ENCODE peak calls at places on chromosomes 2 and 18, in seven cellular contexts. One of them, this sample, is unnamed.

GRCh38 chr2:17326717-17327116 is 191.5 kb downstream of the RAD51AP2 start:
- DNase-seq in Peyer's patch: no peak
- DNase-seq in spleen: no peak
- DNase-seq in breast epithelium: no peak
- DNase-seq in HFF-Myc: no peak
- DNase-seq in brain microvascular endothelial cell: no peak
- DNase-seq in HCT116: no peak
- DNase-seq in this sample: no peak

GRCh38 chr2:241009601-241010530 is 11.4 kb downstream of the SNED1 start:
- DNase-seq in Peyer's patch: peak; percentile 17
- DNase-seq in spleen: peak; percentile 80
- DNase-seq in breast epithelium: peak; percentile 74
- DNase-seq in HFF-Myc: peak; percentile 71
- DNase-seq in brain microvascular endothelial cell: peak; percentile 35
- DNase-seq in HCT116: no peak
- DNase-seq in this sample: no peak

GRCh38 chr18:49164738-49165137 is 214.0 kb upstream of the SMAD7 start:
- DNase-seq in Peyer's patch: no peak
- DNase-seq in spleen: no peak
- DNase-seq in breast epithelium: no peak
- DNase-seq in HFF-Myc: no peak
- DNase-seq in brain microvascular endothelial cell: no peak
- DNase-seq in HCT116: no peak
- DNase-seq in this sample: no peak

GRCh38 chr2:64141711-64142405 is 2.4 kb downstream of the PELI1 start:
- DNase-seq in Peyer's patch: no peak
- DNase-seq in spleen: no peak
- DNase-seq in breast epithelium: no peak
- DNase-seq in HFF-Myc: no peak
- DNase-seq in brain microvascular endothelial cell: peak; percentile 6
- DNase-seq in HCT116: no peak
- DNase-seq in this sample: no peak

GRCh38 chr18:22347624-22348511 is 69.8 kb downstream of the CTAGE1 start:
- DNase-seq in Peyer's patch: no peak
- DNase-seq in spleen: no peak
- DNase-seq in breast epithelium: no peak
- DNase-seq in HFF-Myc: no peak
- DNase-seq in brain microvascular endothelial cell: peak; percentile 15
- DNase-seq in HCT116: no peak
- DNase-seq in this sample: peak; percentile 51

GRCh38 chr2:239298126-239298804 is 102.6 kb downstream of the HDAC4 start:
- DNase-seq in Peyer's patch: peak; percentile 69
- DNase-seq in spleen: peak; percentile 79
- DNase-seq in breast epithelium: no peak
- DNase-seq in HFF-Myc: no peak
- DNase-seq in brain microvascular endothelial cell: no peak
- DNase-seq in HCT116: no peak
- DNase-seq in this sample: no peak

GRCh38 chr18:36333418-36333817 is 35.9 kb downstream of the FHOD3 start:
- DNase-seq in Peyer's patch: no peak
- DNase-seq in spleen: no peak
- DNase-seq in breast epithelium: no peak
- DNase-seq in HFF-Myc: peak; percentile 69
- DNase-seq in brain microvascular endothelial cell: no peak
- DNase-seq in HCT116: no peak
- DNase-seq in this sample: no peak

GRCh38 chr18:79911871-79912270 is 39.6 kb downstream of the SLC66A2 start:
- DNase-seq in Peyer's patch: no peak
- DNase-seq in spleen: peak; percentile 39
- DNase-seq in breast epithelium: no peak
- DNase-seq in HFF-Myc: no peak
- DNase-seq in brain microvascular endothelial cell: no peak
- DNase-seq in HCT116: no peak
- DNase-seq in this sample: no peak

GRCh38 chr2:119702918-119703401 is 24.0 kb downstream of the TMEM177 start:
- DNase-seq in Peyer's patch: peak; percentile 58
- DNase-seq in spleen: peak; percentile 93
- DNase-seq in breast epithelium: peak; percentile 29
- DNase-seq in HFF-Myc: peak; percentile 17
- DNase-seq in brain microvascular endothelial cell: peak; percentile 41
- DNase-seq in HCT116: peak; percentile 58
- DNase-seq in this sample: peak; percentile 62

GRCh38 chr2:229914182-229914581 is 7.6 kb downstream of the TRIP12 start:
- DNase-seq in Peyer's patch: no peak
- DNase-seq in spleen: no peak
- DNase-seq in breast epithelium: no peak
- DNase-seq in HFF-Myc: no peak
- DNase-seq in brain microvascular endothelial cell: no peak
- DNase-seq in HCT116: no peak
- DNase-seq in this sample: no peak

GRCh38 chr2:136005462-136006205 is 20.2 kb upstream of the DARS1 start:
- DNase-seq in Peyer's patch: no peak
- DNase-seq in spleen: no peak
- DNase-seq in breast epithelium: no peak
- DNase-seq in HFF-Myc: no peak
- DNase-seq in brain microvascular endothelial cell: no peak
- DNase-seq in HCT116: no peak
- DNase-seq in this sample: no peak

GRCh38 chr2:134283701-134284100 is 29.8 kb downstream of the MGAT5 start:
- DNase-seq in Peyer's patch: no peak
- DNase-seq in spleen: no peak
- DNase-seq in breast epithelium: no peak
- DNase-seq in HFF-Myc: no peak
- DNase-seq in brain microvascular endothelial cell: no peak
- DNase-seq in HCT116: no peak
- DNase-seq in this sample: no peak

GRCh38 chr2:134280726-134281125 is 26.9 kb downstream of the MGAT5 start:
- DNase-seq in Peyer's patch: no peak
- DNase-seq in spleen: no peak
- DNase-seq in breast epithelium: no peak
- DNase-seq in HFF-Myc: no peak
- DNase-seq in brain microvascular endothelial cell: no peak
- DNase-seq in HCT116: no peak
- DNase-seq in this sample: no peak

GRCh38 chr2:134280231-134280630 is 26.4 kb downstream of the MGAT5 start:
- DNase-seq in Peyer's patch: no peak
- DNase-seq in spleen: no peak
- DNase-seq in breast epithelium: no peak
- DNase-seq in HFF-Myc: no peak
- DNase-seq in brain microvascular endothelial cell: no peak
- DNase-seq in HCT116: no peak
- DNase-seq in this sample: no peak

GRCh38 chr2:134282638-134283400 is 28.9 kb downstream of the MGAT5 start:
- DNase-seq in Peyer's patch: peak; percentile 53
- DNase-seq in spleen: no peak
- DNase-seq in breast epithelium: no peak
- DNase-seq in HFF-Myc: no peak
- DNase-seq in brain microvascular endothelial cell: no peak
- DNase-seq in HCT116: no peak
- DNase-seq in this sample: no peak

GRCh38 chr2:134281815-134282419 is 28.0 kb downstream of the MGAT5 start:
- DNase-seq in Peyer's patch: no peak
- DNase-seq in spleen: no peak
- DNase-seq in breast epithelium: no peak
- DNase-seq in HFF-Myc: no peak
- DNase-seq in brain microvascular endothelial cell: no peak
- DNase-seq in HCT116: no peak
- DNase-seq in this sample: no peak
- H3K4me3 ChIP-seq in Peyer's patch: no peak overlapping the region
- H3K4me3 ChIP-seq in spleen: no peak overlapping the region
- H3K4me3 ChIP-seq in breast epithelium: no peak overlapping the region
- H3K4me3 ChIP-seq in HFF-Myc: no peak overlapping the region
- H3K4me3 ChIP-seq in brain microvascular endothelial cell: no peak overlapping the region
- H3K4me3 ChIP-seq in HCT116: no peak overlapping the region
- H3K4me3 ChIP-seq in this sample: no peak overlapping the region

GRCh38 chr2:176117162-176117822 is 714 bp downstream of the HOXD10 start:
- DNase-seq in Peyer's patch: no peak
- DNase-seq in spleen: no peak
- DNase-seq in breast epithelium: no peak
- DNase-seq in HFF-Myc: no peak
- DNase-seq in brain microvascular endothelial cell: no peak
- DNase-seq in HCT116: no peak
- DNase-seq in this sample: no peak

GRCh38 chr2:176115883-176116813 is at the start of gene HOXD10:
- DNase-seq in Peyer's patch: no peak
- DNase-seq in spleen: peak; percentile 75
- DNase-seq in breast epithelium: no peak
- DNase-seq in HFF-Myc: no peak
- DNase-seq in brain microvascular endothelial cell: no peak
- DNase-seq in HCT116: no peak
- DNase-seq in this sample: peak; percentile 48

GRCh38 chr2:176117823-176118376 is 1.3 kb downstream of the HOXD10 start:
- DNase-seq in Peyer's patch: no peak
- DNase-seq in spleen: no peak
- DNase-seq in breast epithelium: no peak
- DNase-seq in HFF-Myc: no peak
- DNase-seq in brain microvascular endothelial cell: no peak
- DNase-seq in HCT116: no peak
- DNase-seq in this sample: no peak

GRCh38 chr2:176120369-176121307 is 1.9 kb upstream of the HOXD9 start:
- DNase-seq in Peyer's patch: no peak
- DNase-seq in spleen: no peak
- DNase-seq in breast epithelium: no peak
- DNase-seq in HFF-Myc: no peak
- DNase-seq in brain microvascular endothelial cell: no peak
- DNase-seq in HCT116: no peak
- DNase-seq in this sample: no peak

GRCh38 chr2:176118606-176119370 is 2.2 kb downstream of the HOXD10 start:
- DNase-seq in Peyer's patch: no peak
- DNase-seq in spleen: no peak
- DNase-seq in breast epithelium: no peak
- DNase-seq in HFF-Myc: no peak
- DNase-seq in brain microvascular endothelial cell: no peak
- DNase-seq in HCT116: peak; percentile 69
- DNase-seq in this sample: no peak
- TF ChIP-seq CTCF in Peyer's patch: no peak
- TF ChIP-seq CTCF in spleen: peak; percentile 27
- TF ChIP-seq CTCF in breast epithelium: no peak
- TF ChIP-seq CTCF in HFF-Myc: peak; percentile 40
- TF ChIP-seq CTCF in brain microvascular endothelial cell: peak; percentile 41
- TF ChIP-seq CTCF in HCT116: peak; percentile 59
- TF ChIP-seq CTCF in this sample: peak; percentile 36

GRCh38 chr2:121429119-121429903 is 101.4 kb upstream of the RNU4ATAC start:
- DNase-seq in Peyer's patch: no peak
- DNase-seq in spleen: no peak
- DNase-seq in breast epithelium: no peak
- DNase-seq in HFF-Myc: peak; percentile 4
- DNase-seq in brain microvascular endothelial cell: peak; percentile 14
- DNase-seq in HCT116: no peak
- DNase-seq in this sample: no peak
- H3K4me3 ChIP-seq in Peyer's patch: no peak overlapping the region
- H3K4me3 ChIP-seq in spleen: no peak overlapping the region
- H3K4me3 ChIP-seq in breast epithelium: no peak overlapping the region
- H3K4me3 ChIP-seq in HFF-Myc: no peak overlapping the region
- H3K4me3 ChIP-seq in brain microvascular endothelial cell: no peak overlapping the region
- H3K4me3 ChIP-seq in HCT116: no peak overlapping the region
- H3K4me3 ChIP-seq in this sample: no peak overlapping the region

DNA sequence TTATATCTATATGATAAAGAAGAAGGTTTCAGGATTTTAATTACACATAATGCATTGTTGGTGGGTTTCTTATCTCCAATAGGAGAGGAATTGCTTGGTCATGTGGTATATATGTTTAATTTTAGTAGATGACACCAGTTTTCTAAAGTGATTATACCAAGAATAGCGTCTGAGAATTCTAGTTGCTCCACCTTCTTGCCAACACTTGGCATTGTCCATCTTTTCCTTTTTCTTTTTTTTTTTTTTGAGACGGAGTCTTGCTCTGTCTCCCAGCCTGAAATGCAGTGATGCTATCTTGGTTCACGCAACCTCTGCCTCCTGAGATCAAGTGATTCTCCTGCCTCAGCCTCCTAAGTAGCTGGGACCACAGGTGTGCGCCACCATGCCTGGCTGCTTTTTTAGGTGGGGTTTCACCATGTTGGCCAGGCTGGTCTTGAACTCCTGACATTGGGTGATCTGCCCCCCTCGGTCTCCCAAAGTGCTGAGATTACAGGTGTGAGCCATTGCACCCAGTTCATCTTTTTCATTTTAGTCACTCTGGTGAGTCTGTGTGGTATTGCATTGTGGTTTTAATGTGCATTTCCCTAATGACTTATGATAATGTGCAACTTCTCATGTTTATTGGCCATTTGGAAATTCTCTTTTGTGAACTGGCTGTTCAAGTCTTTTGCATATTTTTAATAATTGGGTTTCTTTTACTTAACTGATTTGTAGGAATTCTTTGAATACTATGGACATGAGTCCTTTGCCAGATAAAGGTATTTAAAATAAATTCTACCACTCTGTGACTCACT is 37.3 kb upstream of the ZNF512 start:
- DNase-seq in Peyer's patch: no peak
- DNase-seq in spleen: no peak
- DNase-seq in breast epithelium: no peak
- DNase-seq in HFF-Myc: no peak
- DNase-seq in brain microvascular endothelial cell: no peak
- DNase-seq in HCT116: no peak
- DNase-seq in this sample: no peak
- TF ChIP-seq CTCF in Peyer's patch: no peak
- TF ChIP-seq CTCF in spleen: no peak
- TF ChIP-seq CTCF in breast epithelium: no peak
- TF ChIP-seq CTCF in HFF-Myc: no peak
- TF ChIP-seq CTCF in brain microvascular endothelial cell: no peak
- TF ChIP-seq CTCF in HCT116: no peak
- TF ChIP-seq CTCF in this sample: no peak

DNA sequence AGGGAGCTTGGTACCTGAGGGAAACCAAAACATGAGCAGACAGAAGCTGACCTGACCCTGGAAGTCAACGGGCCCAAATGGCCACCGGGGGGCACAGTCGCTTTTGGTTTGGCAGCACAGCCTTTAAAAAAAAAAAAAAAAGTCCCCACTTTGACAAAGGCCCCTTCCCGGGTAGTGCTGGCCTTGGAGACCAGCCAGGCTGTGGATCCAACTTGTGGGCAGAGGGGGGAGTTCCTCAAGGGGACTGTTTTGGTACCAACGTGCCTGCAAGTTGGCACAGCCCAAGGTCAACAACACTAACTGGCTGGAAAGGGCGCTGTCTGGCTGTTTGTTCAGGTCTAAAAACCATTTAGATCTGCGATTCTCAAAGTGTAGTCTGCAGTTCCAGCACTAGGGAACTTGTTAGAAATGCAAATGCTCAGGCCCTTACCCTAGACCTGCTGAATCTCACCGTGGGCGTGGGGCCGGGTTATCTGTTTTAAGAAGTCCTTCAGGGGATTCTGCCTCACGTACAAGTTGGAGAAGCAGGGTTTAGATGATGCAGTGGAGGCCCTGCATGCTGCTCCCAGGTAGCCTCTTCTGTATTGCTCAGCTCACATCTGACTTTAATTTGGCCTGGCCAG is 83.0 kb downstream of the LPIN1 start:
- DNase-seq in Peyer's patch: peak; percentile 68
- DNase-seq in spleen: peak; percentile 93
- DNase-seq in breast epithelium: peak; percentile 45
- DNase-seq in HFF-Myc: peak; percentile 33
- DNase-seq in brain microvascular endothelial cell: peak; percentile 33
- DNase-seq in HCT116: peak; percentile 41
- DNase-seq in this sample: peak; percentile 50
- H3K4me3 ChIP-seq in Peyer's patch: peak overlapping the region; percentile 12
- H3K4me3 ChIP-seq in spleen: peak overlapping the region; percentile 21
- H3K4me3 ChIP-seq in breast epithelium: peak overlapping the region; percentile 59
- H3K4me3 ChIP-seq in HFF-Myc: peak overlapping the region; percentile 20
- H3K4me3 ChIP-seq in brain microvascular endothelial cell: peak overlapping the region; percentile 26
- H3K4me3 ChIP-seq in HCT116: peak overlapping the region; percentile 50
- H3K4me3 ChIP-seq in this sample: no peak overlapping the region

This sample was measured in colonic mucosa.